ENCODE peak calls at places on chromosome 3, in four cellular contexts. A is dorsolateral prefrontal cortex, C is HCT116, I is mucosa of descending colon. F is an unnamed sample.

GRCh38 chr3:195512798-195513345 is 30.3 kb downstream of the PPP1R2 start:
- DNase-seq in I (no peak), C (no peak), A (no peak), F (no peak)

GRCh38 chr3:31880482-31881078 is 100.5 kb downstream of the OSBPL10 start:
- DNase-seq in C (no peak), A (no peak), I (no peak), F (no peak)

GRCh38 chr3:42712716-42713372 is 10.2 kb upstream of the HHATL start:
- DNase-seq in C (no peak), I (no peak), A (peak; percentile 39), F (no peak)

GRCh38 chr3:184172681-184173373 is 1.8 kb upstream of the AP2M1 start:
- DNase-seq in C (no peak), I (no peak), A (no peak), F (no peak)

GRCh38 chr3:32626650-32627049 is 56.0 kb upstream of the DYNC1LI1 start:
- DNase-seq in C (no peak), I (no peak), A (no peak), F (no peak)

GRCh38 chr3:8470801-8471200 is 30.8 kb upstream of the LMCD1 start:
- DNase-seq in I (no peak), C (no peak), A (no peak), F (no peak)

GRCh38 chr3:137343283-137343682 is 385.5 kb downstream of the IL20RB start:
- DNase-seq in C (no peak), A (no peak), I (no peak), F (no peak)

GRCh38 chr3:113035387-113035982 is 44.7 kb downstream of the GTPBP8 start:
- DNase-seq in A (no peak), C (peak; percentile 50), I (no peak), F (peak; percentile 22)

GRCh38 chr3:135009014-135009413 is 214.0 kb downstream of the EPHB1 start:
- DNase-seq in I (no peak), C (no peak), A (no peak), F (no peak)

GRCh38 chr3:186990282-186990681 is 60.0 kb downstream of the ST6GAL1 start:
- DNase-seq in I (no peak), C (no peak), A (no peak), F (no peak)

GRCh38 chr3:173785004-173785403 is 387.5 kb downstream of the NLGN1 start:
- DNase-seq in A (no peak), I (no peak), C (no peak), F (no peak)

GRCh38 chr3:42600958-42601675 is 631 bp downstream of the NKTR start:
- DNase-seq in A (peak; percentile 65), I (peak; percentile 84), C (no peak), F (peak; percentile 64)

GRCh38 chr3:17431004-17431403 is 311.4 kb downstream of the TBC1D5 start:
- DNase-seq in A (no peak), I (no peak), C (peak; percentile 19), F (no peak)

GRCh38 chr3:122907471-122907870 is 112.6 kb downstream of the SLC49A4 start:
- DNase-seq in C (no peak), A (no peak), I (no peak), F (no peak)

GRCh38 chr3:128557531-128558280 is 64.7 kb upstream of the GATA2 start:
- DNase-seq in A (no peak), I (no peak), C (no peak), F (no peak)

GRCh38 chr3:165259518-165260193 is 63.5 kb upstream of the SLITRK3 start:
- DNase-seq in A (no peak), I (no peak), C (no peak), F (peak; percentile 12)

GRCh38 chr3:23810342-23811116 is 4.8 kb downstream of the UBE2E1 start:
- DNase-seq in I (peak; percentile 75), A (peak; percentile 61), C (no peak), F (peak; percentile 52)

GRCh38 chr3:123449986-123450474 is 1.1 kb upstream of the ADCY5 start:
- DNase-seq in I (no peak), C (no peak), A (peak; percentile 81), F (peak; percentile 18)

GRCh38 chr3:117248149-117248548 is 538.6 kb downstream of the TUSC7 start:
- DNase-seq in A (no peak), I (no peak), C (no peak), F (no peak)

GRCh38 chr3:129485681-129486056 is 42.8 kb upstream of the RHO start:
- DNase-seq in A (peak; percentile 64), I (peak; percentile 87), C (no peak), F (peak; percentile 85)

GRCh38 chr3:72157782-72158638 is 373.1 kb upstream of the PROK2 start:
- DNase-seq in I (no peak), A (no peak), C (no peak), F (no peak)

GRCh38 chr3:72153477-72154314 is 368.7 kb upstream of the PROK2 start:
- DNase-seq in A (no peak), C (no peak), I (no peak), F (no peak)

GRCh38 chr3:72154391-72155300 is 369.7 kb upstream of the PROK2 start:
- DNase-seq in I (no peak), A (no peak), C (no peak), F (no peak)

GRCh38 chr3:72152551-72153476 is 367.9 kb upstream of the PROK2 start:
- DNase-seq in A (peak; percentile 54), I (peak; percentile 78), C (peak; percentile 21), F (peak; percentile 81)

DNA sequence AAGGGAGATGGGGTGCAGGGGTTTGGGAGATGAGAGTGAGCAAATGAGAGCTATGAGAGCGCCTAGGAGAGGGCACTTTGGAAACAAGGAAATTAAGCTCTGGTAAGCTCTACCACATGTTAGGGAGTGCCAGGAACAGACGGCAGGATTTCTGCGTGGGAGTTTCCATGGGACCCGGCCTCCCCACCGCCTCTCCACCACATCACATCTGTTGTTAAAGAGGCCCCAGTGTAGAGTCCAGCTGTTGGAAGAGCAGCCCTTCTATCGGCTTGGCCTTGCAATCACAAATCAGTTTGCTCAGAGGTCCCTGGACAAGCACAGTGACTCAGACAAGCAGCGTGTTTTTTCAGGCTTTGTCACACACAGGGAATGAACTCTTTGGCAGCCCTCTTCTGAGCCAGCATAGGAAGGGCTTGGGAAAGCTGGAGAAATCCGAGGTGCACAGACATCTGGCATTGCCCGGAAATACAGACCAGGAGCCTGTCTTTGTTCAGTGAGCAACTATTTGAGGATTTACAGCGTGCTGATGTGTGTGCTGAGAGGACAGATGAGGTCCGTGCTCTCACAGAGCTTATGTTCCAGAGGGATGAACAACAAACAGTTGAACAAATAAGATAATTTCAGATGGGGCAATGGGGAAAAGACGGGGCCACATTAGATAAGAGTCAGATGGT is 370.6 kb upstream of the PROK2 start:
- DNase-seq in A (peak; percentile 63), C (no peak), I (no peak), F (peak; percentile 46)
- H3K4me3 ChIP-seq in A (no peak overlapping the region), C (no peak overlapping the region), I (no peak overlapping the region), F (no peak overlapping the region)

DNA sequence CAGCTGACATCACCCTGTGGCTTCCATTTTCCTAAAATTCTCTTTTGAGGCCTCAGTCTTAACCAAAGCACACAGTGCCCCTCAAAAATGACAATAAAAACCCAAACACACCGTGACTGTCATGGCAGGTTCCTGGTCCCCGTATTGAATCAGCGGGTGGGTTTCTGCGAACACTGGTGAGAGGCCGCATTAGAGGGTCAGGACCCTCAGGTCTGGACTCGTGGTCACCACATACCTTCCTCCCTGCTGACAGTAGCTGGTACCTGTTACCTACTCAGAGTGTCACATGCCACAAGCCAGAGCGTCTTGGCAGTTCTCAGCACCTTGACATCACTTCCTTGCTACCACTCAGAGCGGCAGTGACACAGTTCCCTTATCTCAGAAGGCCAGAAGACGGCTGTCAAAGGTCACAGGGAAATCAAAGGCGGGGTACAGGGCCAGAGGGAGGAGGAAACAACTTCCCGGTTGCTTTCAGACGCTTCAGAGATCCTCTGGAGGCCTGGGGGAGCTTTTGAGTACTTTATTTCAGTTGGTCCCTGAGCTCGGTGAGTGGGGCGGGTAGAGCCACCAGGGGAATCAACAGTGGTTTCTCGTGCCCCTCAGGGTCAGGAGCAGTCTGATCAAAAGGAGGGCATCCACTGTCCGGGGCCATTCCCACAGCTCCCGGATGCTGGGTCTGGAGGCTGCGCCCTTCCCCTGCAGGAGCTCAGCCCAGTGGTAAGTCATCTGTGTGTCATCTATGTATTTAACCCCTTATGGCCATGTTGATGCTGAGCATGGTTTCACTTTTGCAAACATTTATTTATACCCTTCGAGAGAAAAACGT is at the start of the genes CCR5AS and CCRL2:
- DNase-seq in C (no peak), I (peak; percentile 80), A (no peak), F (peak; percentile 54)
- H3K4me3 ChIP-seq in C (no peak within 1 kb of the TSS), I (no peak within 1 kb of the TSS), A (peak within 1 kb of the TSS; percentile 47), F (no peak within 1 kb of the TSS)

GRCh38 chr3:63954182-63954581 is 42.0 kb upstream of the SCAANT1 start:
- DNase-seq in I (no peak), A (no peak), C (no peak), F (no peak)

GRCh38 chr3:63950698-63951097 is 38.5 kb upstream of the SCAANT1 start:
- DNase-seq in I (no peak), C (no peak), A (no peak), F (no peak)

GRCh38 chr3:63951492-63951891 is 39.3 kb upstream of the SCAANT1 start:
- DNase-seq in I (no peak), A (no peak), C (no peak), F (no peak)

GRCh38 chr3:63948995-63949394 is 36.8 kb upstream of the SCAANT1 start:
- DNase-seq in A (no peak), I (no peak), C (no peak), F (no peak)

DNA sequence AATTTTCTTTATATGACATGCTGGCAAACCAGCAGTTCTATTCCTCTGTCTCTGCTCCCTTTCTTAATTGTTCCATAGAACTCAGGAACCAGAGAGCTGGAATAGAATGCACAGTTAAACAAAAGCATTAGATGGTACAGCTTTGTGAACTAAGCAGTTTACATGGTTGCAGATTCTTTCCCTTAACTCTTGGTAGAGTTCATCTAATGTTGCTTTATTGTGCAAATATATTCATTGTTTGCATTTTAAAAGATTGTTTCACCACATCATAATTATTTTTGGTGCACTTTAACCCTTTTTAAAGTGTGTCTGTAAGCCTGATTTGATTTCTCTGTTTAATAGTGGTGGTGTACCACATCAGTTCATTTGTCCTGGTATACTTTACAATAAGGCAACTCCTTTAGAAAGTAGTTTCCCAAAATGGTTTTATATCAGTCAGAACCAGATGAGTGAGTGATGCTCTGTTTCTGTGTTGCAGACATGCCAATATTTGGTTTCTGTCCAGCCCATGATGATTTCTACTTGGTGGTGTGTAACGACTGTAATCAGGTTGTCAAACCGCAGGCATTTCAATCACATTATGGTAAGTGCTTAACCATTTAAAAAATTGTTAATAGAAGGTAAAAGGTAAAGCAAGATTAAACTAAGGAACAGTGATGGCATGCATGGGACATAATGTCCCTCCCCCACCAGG is 39.9 kb upstream of the SCAANT1 start:
- DNase-seq in I (no peak), C (no peak), A (no peak), F (no peak)
- H3K4me3 ChIP-seq in I (no peak overlapping the region), C (no peak overlapping the region), A (no peak overlapping the region), F (no peak overlapping the region)

GRCh38 chr3:13020159-13020558 is 53.1 kb downstream of the IQSEC1 start:
- DNase-seq in I (no peak), A (no peak), C (no peak), F (no peak)

GRCh38 chr3:13023251-13024055 is 49.8 kb downstream of the IQSEC1 start:
- DNase-seq in I (no peak), C (no peak), A (no peak), F (no peak)

GRCh38 chr3:13022348-13023250 is 50.6 kb downstream of the IQSEC1 start:
- DNase-seq in A (no peak), I (peak; percentile 84), C (no peak), F (no peak)

GRCh38 chr3:13021141-13021933 is 51.9 kb downstream of the IQSEC1 start:
- DNase-seq in I (peak; percentile 52), A (no peak), C (no peak), F (peak; percentile 54)

DNA sequence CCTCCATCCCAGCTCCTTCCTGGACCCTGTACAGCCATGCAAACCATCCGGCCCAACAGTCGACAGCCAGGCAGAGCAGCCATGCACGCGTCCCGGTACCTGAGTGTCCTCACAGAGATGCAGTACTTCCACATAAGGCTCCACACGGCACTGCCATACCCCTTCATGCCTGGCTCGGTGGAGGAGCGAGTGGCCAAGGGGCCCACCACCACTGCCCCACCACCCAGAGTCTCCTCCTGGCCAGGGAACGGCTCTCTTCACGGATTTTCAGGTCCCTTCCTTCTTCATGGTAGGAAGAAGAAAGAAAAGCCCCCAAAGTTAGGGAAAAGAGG is 51.3 kb downstream of the IQSEC1 start:
- DNase-seq in C (no peak), A (no peak), I (no peak), F (no peak)
- H3K4me3 ChIP-seq in C (no peak overlapping the region), A (no peak overlapping the region), I (no peak overlapping the region), F (no peak overlapping the region)

F was measured in body of pancreas.